ENCODE peak calls at places on chromosome 12, in four cellular contexts. D, C, R and F are unnamed samples.
A peak's percentile ranks its signal among the peaks of the same experiment; 100 is the strongest.

GRCh38 chr12:76080729-76081415 is 3.6 kb downstream of the NAP1L1 start:
- DNase-seq in C (no peak), R (no peak), D (no peak), F (peak; percentile 24)

GRCh38 chr12:6817662-6818157 is 3.9 kb upstream of the GPR162 start:
- DNase-seq in C (no peak), D (no peak), R (no peak), F (no peak)

GRCh38 chr12:105459760-105460325 is 129.4 kb downstream of the C12orf75 start:
- DNase-seq in R (no peak), D (peak; percentile 58), C (no peak), F (no peak)

GRCh38 chr12:76103958-76104357 is 19.5 kb upstream of the NAP1L1 start:
- DNase-seq in C (no peak), R (no peak), D (no peak), F (no peak)

GRCh38 chr12:91577586-91578539 is 395.2 kb upstream of the DCN start:
- DNase-seq in D (no peak), C (peak; percentile 44), R (no peak), F (peak; percentile 49)

GRCh38 chr12:6748761-6749160 is 4.2 kb downstream of the MLF2 start:
- DNase-seq in C (no peak), R (no peak), D (no peak), F (no peak)

GRCh38 chr12:75236206-75236605 is 26.6 kb upstream of the KCNC2 start:
- DNase-seq in R (no peak), C (no peak), D (no peak), F (no peak)

GRCh38 chr12:104469523-104469922 is 12.8 kb downstream of the CHST11 start:
- DNase-seq in R (no peak), C (no peak), D (no peak), F (no peak)

GRCh38 chr12:104720346-104721064 is 237.6 kb downstream of the SLC41A2 start:
- DNase-seq in D (no peak), R (no peak), C (peak; percentile 88), F (no peak)

GRCh38 chr12:50050119-50050385 is 7.3 kb upstream of the ASIC1 start:
- DNase-seq in C (no peak), R (no peak), D (no peak), F (no peak)

GRCh38 chr12:90287585-90287984 is 578.9 kb upstream of the ATP2B1 start:
- DNase-seq in R (no peak), C (no peak), D (no peak), F (no peak)

GRCh38 chr12:124542021-124542941 is 25.1 kb downstream of the NCOR2 start:
- DNase-seq in R (no peak), C (no peak), D (no peak), F (no peak)

DNA sequence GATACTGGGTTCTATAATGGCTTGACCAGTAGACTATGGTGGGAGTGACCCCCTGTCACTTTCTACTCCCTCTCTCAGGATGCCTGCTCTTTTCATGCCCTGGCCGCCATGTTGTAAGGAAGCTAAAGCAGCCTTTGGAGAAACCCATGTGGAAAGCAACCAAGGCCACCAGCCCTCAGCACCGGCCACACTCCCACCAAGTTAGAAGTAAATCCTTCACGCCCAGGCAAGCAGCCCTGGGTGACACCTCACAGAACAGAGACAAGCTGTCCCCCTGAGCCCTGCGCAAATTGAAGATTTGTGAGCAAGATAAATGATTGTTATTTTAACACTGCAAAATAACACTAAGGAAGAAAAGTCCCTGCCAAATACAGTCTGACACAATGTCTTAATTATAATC is 39.4 kb upstream of the PIWIL1 start:
- DNase-seq in R (no peak), D (no peak), C (no peak), F (no peak)
- H3K4me3 ChIP-seq in R (no peak overlapping the region), D (no peak overlapping the region), C (no peak overlapping the region), F (no peak overlapping the region)

GRCh38 chr12:20507711-20508110 is 139.4 kb downstream of the PDE3A start:
- DNase-seq in R (no peak), D (no peak), C (no peak), F (no peak)

GRCh38 chr12:20497707-20498106 is 129.4 kb downstream of the PDE3A start:
- DNase-seq in R (no peak), D (no peak), C (no peak), F (no peak)

GRCh38 chr12:20505056-20505455 is 136.7 kb downstream of the PDE3A start:
- DNase-seq in R (no peak), C (no peak), D (no peak), F (no peak)

GRCh38 chr12:20507061-20507460 is 138.7 kb downstream of the PDE3A start:
- DNase-seq in D (no peak), R (no peak), C (no peak), F (no peak)

DNA sequence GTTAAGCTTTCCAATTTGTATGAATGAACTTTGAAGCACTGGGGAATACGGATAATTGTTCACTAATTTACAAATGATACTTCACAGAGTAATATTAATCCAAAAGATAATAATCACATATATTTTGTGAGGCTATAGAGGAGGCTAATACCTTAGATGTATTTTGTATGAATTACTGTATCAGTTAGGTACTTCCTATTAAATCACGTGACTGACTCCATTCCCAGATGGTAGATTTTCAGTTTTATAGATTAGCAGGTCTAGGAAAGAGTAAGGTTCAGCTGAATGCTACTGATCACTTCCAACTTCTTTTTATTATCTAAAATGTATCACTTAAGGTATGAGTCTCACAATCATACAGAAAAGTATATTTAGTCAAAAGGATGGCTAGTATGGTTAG is 133.6 kb downstream of the PDE3A start:
- DNase-seq in R (no peak), D (no peak), C (no peak), F (no peak)
- H3K27me3 ChIP-seq in R (no peaks in the 10 kb centered on the region), D (no peaks in the 10 kb centered on the region), C (no peaks in the 10 kb centered on the region), F (peaks cover 3% of the 10 kb centered on the region)

GRCh38 chr12:100163416-100164152 is 20.9 kb upstream of the BLTP3B start:
- DNase-seq in C (peak; percentile 56), R (peak; percentile 90), D (peak; percentile 89), F (peak; percentile 92)
- H3K4me3 ChIP-seq in C (peak overlapping the region; percentile 14), R (peak overlapping the region; percentile 28), D (peak overlapping the region; percentile 27), F (peak overlapping the region; percentile 15)

DNA sequence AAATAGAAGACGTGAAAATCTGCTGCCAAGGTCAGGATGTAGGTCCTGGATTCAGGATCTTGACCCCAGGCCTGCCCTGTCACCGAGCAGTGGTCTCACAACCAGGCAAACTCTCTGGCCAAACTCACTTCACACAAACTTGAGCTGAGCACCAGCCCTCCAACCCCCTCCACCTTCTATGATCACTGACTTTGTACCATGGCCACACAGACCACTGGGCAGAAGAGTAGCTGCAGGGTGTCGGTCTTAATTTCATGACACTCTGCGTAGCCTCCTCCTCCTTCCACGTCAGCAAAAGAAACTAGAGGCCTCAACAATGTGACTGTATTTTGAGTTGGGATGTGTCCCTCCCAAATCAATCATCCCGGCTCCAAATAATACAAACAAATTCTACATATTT is 7.2 kb upstream of the TBX3 start:
- DNase-seq in D (no peak), R (no peak), C (no peak), F (no peak)
- H3K27me3 ChIP-seq in D (peaks cover 98% of the 10 kb centered on the region), R (peaks cover 74% of the 10 kb centered on the region), C (peaks cover 49% of the 10 kb centered on the region), F (peaks cover 3% of the 10 kb centered on the region)

GRCh38 chr12:57753938-57754337 is 965 bp upstream of the MARCHF9 start:
- DNase-seq in R (no peak), D (no peak), C (no peak), F (no peak)
- H3K4me3 ChIP-seq in R (peak overlapping the region; percentile 66), D (no peak overlapping the region), C (peak overlapping the region; percentile 29), F (no peak overlapping the region)

DNA sequence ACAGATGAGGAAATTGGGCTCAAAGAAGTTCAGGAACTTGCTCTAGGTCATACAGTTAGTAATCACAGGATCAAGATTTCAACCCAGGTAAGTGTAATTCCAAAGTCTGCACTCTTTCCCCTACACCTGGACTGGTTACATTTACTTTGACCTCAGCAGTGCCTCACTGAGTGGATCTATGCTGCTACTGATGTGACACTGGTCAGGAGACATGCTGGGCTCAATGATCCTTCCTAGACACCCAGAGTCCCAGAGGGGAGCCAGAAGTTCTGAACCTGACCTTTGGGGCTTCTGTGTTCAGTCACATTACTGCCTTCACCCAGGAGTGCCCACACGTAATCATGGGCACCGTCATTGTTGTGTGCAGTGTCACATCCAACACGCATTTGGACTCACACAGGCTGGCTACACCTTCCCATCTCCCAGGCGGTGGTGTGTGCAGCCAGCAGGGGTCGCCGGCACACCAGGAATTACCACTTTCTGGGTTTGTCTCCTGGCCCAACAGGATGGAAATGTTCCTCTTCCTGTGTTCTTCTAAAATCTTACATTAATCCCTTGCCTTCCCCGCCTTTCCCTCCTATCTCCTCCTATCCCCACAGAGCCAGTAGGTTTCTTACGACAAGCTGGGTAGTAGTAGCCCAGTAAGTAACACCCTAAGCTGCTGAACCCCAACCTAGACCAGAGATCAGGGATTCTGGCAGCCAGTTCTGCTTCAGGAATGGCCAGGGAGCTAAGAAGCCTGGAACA is 25.6 kb downstream of the CALCOCO1 start:
- DNase-seq in R (peak; percentile 91), D (peak; percentile 87), C (peak; percentile 72), F (peak; percentile 66)
- H3K27me3 ChIP-seq in R (peaks cover 68% of the 10 kb centered on the region), D (peaks cover 67% of the 10 kb centered on the region), C (peaks cover 30% of the 10 kb centered on the region), F (peaks cover 73% of the 10 kb centered on the region)

GRCh38 chr12:110554184-110554583 is 28.9 kb downstream of the PPTC7 start:
- DNase-seq in C (no peak), R (no peak), D (no peak), F (no peak)

GRCh38 chr12:110560048-110560447 is 23.1 kb downstream of the PPTC7 start:
- DNase-seq in D (no peak), R (no peak), C (no peak), F (no peak)

GRCh38 chr12:110556705-110557104 is 26.4 kb downstream of the PPTC7 start:
- DNase-seq in R (no peak), C (no peak), D (no peak), F (no peak)

GRCh38 chr12:110557300-110557699 is 25.8 kb downstream of the PPTC7 start:
- DNase-seq in R (no peak), D (no peak), C (no peak), F (no peak)

DNA sequence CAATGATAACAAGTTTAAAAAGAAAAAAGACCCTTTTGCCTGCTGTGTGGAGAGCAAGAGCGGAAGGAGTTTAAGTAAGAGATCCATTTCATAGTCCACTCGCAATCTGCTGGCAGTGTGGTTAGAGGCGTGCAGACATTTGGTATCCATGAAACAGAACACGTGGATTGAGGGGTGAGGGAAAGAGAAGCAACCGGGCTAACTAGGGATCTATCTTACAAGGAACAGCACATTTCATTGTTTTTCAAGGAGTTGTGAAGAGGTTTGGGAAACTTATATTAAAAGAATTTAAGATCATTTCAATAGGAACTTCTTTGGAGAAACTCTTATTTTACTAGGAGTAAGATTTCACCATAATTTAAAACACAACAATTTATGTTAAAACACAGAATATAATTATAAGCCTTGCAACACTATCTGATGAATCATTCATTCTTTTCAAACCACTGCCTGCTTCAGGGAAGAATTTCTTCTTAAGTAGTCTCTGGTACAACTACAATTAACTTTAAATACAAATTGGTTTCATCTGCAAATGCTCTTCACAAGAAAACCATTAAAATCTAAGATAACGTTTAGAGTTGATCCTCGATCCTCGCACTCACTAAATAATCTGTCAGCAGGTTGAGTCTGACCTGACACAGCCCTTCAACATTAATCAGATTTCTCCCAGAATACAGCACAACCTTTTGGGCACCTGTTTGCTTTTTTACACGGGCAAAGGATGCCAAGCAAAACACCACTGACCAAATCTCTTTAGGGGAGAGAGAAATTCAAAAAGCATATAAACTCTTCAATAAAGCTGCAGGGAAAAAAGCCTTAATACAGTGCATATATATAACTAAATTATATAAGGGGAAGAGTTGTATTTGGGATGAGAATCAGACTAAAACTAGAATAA is 27.4 kb downstream of the PPTC7 start:
- DNase-seq in C (no peak), R (no peak), D (no peak), F (no peak)
- H3K4me3 ChIP-seq in C (no peak overlapping the region), R (no peak overlapping the region), D (no peak overlapping the region), F (no peak overlapping the region)

DNA sequence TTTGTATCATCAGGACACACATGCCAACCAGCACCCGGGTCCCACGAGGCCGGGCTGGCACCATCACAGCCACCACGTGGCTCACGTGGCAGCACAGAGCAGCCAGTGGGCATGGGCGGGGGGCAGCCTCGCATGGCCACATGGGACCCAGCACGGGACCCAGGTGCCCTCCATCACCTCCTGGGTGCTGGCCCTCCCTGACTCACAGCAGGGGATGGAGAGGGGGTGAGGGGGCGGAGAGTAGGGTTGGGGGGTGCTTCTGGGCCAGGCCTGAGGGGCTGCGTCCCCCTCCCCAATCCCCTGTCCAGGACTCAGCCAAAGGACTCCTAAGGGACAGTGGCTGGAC is 71.4 kb downstream of the NOC4L start:
- DNase-seq in D (peak; percentile 41), C (no peak), R (no peak), F (no peak)
- H3K27me3 ChIP-seq in D (peaks cover 3% of the 10 kb centered on the region), C (no peaks in the 10 kb centered on the region), R (peaks cover 5% of the 10 kb centered on the region), F (peaks cover 8% of the 10 kb centered on the region)